ENCODE peak calls at places on chromosomes 16 and 17, in six cellular contexts. One of them, this sample, is unnamed.

GRCh38 chr17:48761114-48761513 is 32.6 kb upstream of the HOXB13 start:
- DNase-seq in AG09319: no peak
- DNase-seq in CD8-positive, alpha-beta T cell: no peak
- DNase-seq in tibial artery: peak; percentile 11
- DNase-seq in neural crest cell: no peak
- DNase-seq in A549: no peak
- DNase-seq in this sample: no peak

GRCh38 chr17:36849871-36850348 is 87.4 kb upstream of the LHX1 start:
- DNase-seq in AG09319: no peak
- DNase-seq in CD8-positive, alpha-beta T cell: no peak
- DNase-seq in tibial artery: no peak
- DNase-seq in neural crest cell: no peak
- DNase-seq in A549: peak; percentile 38
- DNase-seq in this sample: peak; percentile 91

GRCh38 chr17:17890773-17891759 is 54.3 kb upstream of the SREBF1 start:
- DNase-seq in AG09319: no peak
- DNase-seq in CD8-positive, alpha-beta T cell: peak; percentile 47
- DNase-seq in tibial artery: no peak
- DNase-seq in neural crest cell: peak; percentile 23
- DNase-seq in A549: peak; percentile 91
- DNase-seq in this sample: peak; percentile 93

GRCh38 chr17:4771519-4772234 is at the start of gene TM4SF5:
- DNase-seq in AG09319: no peak
- DNase-seq in CD8-positive, alpha-beta T cell: no peak
- DNase-seq in tibial artery: no peak
- DNase-seq in neural crest cell: no peak
- DNase-seq in A549: no peak
- DNase-seq in this sample: no peak

GRCh38 chr16:181668-182021 is 1.4 kb downstream of the HBQ1 start:
- DNase-seq in AG09319: no peak
- DNase-seq in CD8-positive, alpha-beta T cell: no peak
- DNase-seq in tibial artery: no peak
- DNase-seq in neural crest cell: no peak
- DNase-seq in A549: no peak
- DNase-seq in this sample: no peak

GRCh38 chr16:49844399-49844798 is 11.5 kb downstream of the ZNF423 start:
- DNase-seq in AG09319: no peak
- DNase-seq in CD8-positive, alpha-beta T cell: no peak
- DNase-seq in tibial artery: no peak
- DNase-seq in neural crest cell: no peak
- DNase-seq in A549: no peak
- DNase-seq in this sample: no peak

GRCh38 chr17:7932483-7932891 is 481 bp downstream of the CNTROB start:
- DNase-seq in AG09319: no peak
- DNase-seq in CD8-positive, alpha-beta T cell: no peak
- DNase-seq in tibial artery: peak; percentile 66
- DNase-seq in neural crest cell: no peak
- DNase-seq in A549: peak; percentile 73
- DNase-seq in this sample: no peak

GRCh38 chr16:983044-984030 is 1.8 kb downstream of the SOX8 start:
- DNase-seq in AG09319: no peak
- DNase-seq in CD8-positive, alpha-beta T cell: no peak
- DNase-seq in tibial artery: no peak
- DNase-seq in neural crest cell: no peak
- DNase-seq in A549: no peak
- DNase-seq in this sample: no peak

GRCh38 chr17:17546399-17547185 is 44.9 kb downstream of the PEMT start:
- DNase-seq in AG09319: no peak
- DNase-seq in CD8-positive, alpha-beta T cell: no peak
- DNase-seq in tibial artery: no peak
- DNase-seq in neural crest cell: no peak
- DNase-seq in A549: no peak
- DNase-seq in this sample: no peak

GRCh38 chr16:47705268-47705667 is 244.1 kb downstream of the PHKB start:
- DNase-seq in AG09319: no peak
- DNase-seq in CD8-positive, alpha-beta T cell: no peak
- DNase-seq in tibial artery: no peak
- DNase-seq in neural crest cell: no peak
- DNase-seq in A549: no peak
- DNase-seq in this sample: no peak

GRCh38 chr17:45914036-45914717 is 19.8 kb downstream of the MAPT start:
- DNase-seq in AG09319: no peak
- DNase-seq in CD8-positive, alpha-beta T cell: no peak
- DNase-seq in tibial artery: no peak
- DNase-seq in neural crest cell: no peak
- DNase-seq in A549: no peak
- DNase-seq in this sample: no peak

GRCh38 chr16:11032922-11033291 is 88.5 kb downstream of the CLEC16A start:
- DNase-seq in AG09319: peak; percentile 58
- DNase-seq in CD8-positive, alpha-beta T cell: no peak
- DNase-seq in tibial artery: peak; percentile 76
- DNase-seq in neural crest cell: no peak
- DNase-seq in A549: no peak
- DNase-seq in this sample: peak; percentile 87

GRCh38 chr17:42361781-42362186 is 26.5 kb downstream of the STAT3 start:
- DNase-seq in AG09319: no peak
- DNase-seq in CD8-positive, alpha-beta T cell: peak; percentile 47
- DNase-seq in tibial artery: no peak
- DNase-seq in neural crest cell: no peak
- DNase-seq in A549: no peak
- DNase-seq in this sample: peak; percentile 59

GRCh38 chr17:69269174-69269998 is 40.8 kb upstream of the ABCA10 start:
- DNase-seq in AG09319: peak; percentile 27
- DNase-seq in CD8-positive, alpha-beta T cell: no peak
- DNase-seq in tibial artery: no peak
- DNase-seq in neural crest cell: no peak
- DNase-seq in A549: no peak
- DNase-seq in this sample: no peak

GRCh38 chr16:25027781-25028180 is 12.6 kb upstream of the ARHGAP17 start:
- DNase-seq in AG09319: no peak
- DNase-seq in CD8-positive, alpha-beta T cell: no peak
- DNase-seq in tibial artery: no peak
- DNase-seq in neural crest cell: no peak
- DNase-seq in A549: no peak
- DNase-seq in this sample: no peak

GRCh38 chr17:82909322-82909904 is 69.6 kb upstream of the ZNF750 start:
- DNase-seq in AG09319: no peak
- DNase-seq in CD8-positive, alpha-beta T cell: peak; percentile 92
- DNase-seq in tibial artery: no peak
- DNase-seq in neural crest cell: no peak
- DNase-seq in A549: no peak
- DNase-seq in this sample: no peak

GRCh38 chr16:20849587-20850390 is 43.5 kb downstream of the REXO5 start:
- DNase-seq in AG09319: no peak
- DNase-seq in CD8-positive, alpha-beta T cell: peak; percentile 51
- DNase-seq in tibial artery: peak; percentile 82
- DNase-seq in neural crest cell: peak; percentile 81
- DNase-seq in A549: peak; percentile 26
- DNase-seq in this sample: peak; percentile 89

GRCh38 chr17:35345926-35346771 is 27.3 kb downstream of the SLFN11 start:
- DNase-seq in AG09319: peak; percentile 12
- DNase-seq in CD8-positive, alpha-beta T cell: peak; percentile 30
- DNase-seq in tibial artery: peak; percentile 84
- DNase-seq in neural crest cell: no peak
- DNase-seq in A549: no peak
- DNase-seq in this sample: peak; percentile 80

GRCh38 chr17:73595068-73595865 is 49.0 kb downstream of the SDK2 start:
- DNase-seq in AG09319: no peak
- DNase-seq in CD8-positive, alpha-beta T cell: no peak
- DNase-seq in tibial artery: no peak
- DNase-seq in neural crest cell: peak; percentile 71
- DNase-seq in A549: peak; percentile 72
- DNase-seq in this sample: peak; percentile 96

GRCh38 chr17:64154321-64155089 is 24.6 kb upstream of the ERN1 start:
- DNase-seq in AG09319: no peak
- DNase-seq in CD8-positive, alpha-beta T cell: no peak
- DNase-seq in tibial artery: peak; percentile 61
- DNase-seq in neural crest cell: no peak
- DNase-seq in A549: no peak
- DNase-seq in this sample: peak; percentile 73

DNA sequence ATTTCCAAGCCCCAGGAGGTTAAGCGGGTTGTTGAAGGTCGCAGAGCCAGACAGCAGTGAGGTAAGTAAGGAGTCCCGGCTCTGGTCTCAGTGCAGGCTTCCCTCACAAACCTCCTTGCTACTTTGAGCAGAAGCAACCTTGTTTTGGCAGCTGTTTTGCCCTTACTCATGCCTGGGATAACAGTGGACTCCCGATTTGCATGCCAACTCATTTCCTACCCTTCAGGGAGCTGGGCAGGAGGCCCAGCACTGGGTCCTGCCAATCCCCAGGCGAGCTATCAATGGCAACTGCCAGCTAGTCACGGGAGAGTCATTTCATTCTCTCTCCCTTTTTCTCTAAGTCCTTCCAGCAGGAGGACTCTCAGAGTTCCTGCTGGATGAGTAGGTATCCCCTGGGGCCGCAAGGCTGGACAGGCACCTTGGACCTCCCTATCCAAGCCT is 72.0 kb upstream of the KSR1 start:
- DNase-seq in AG09319: peak; percentile 70
- DNase-seq in CD8-positive, alpha-beta T cell: no peak
- DNase-seq in tibial artery: peak; percentile 95
- DNase-seq in neural crest cell: no peak
- DNase-seq in A549: peak; percentile 44
- DNase-seq in this sample: peak; percentile 58
- TF ChIP-seq CTCF in AG09319: no peak
- TF ChIP-seq CTCF in CD8-positive, alpha-beta T cell: no peak
- TF ChIP-seq CTCF in tibial artery: peak; percentile 40
- TF ChIP-seq CTCF in neural crest cell: no peak
- TF ChIP-seq CTCF in A549: no peak
- TF ChIP-seq CTCF in this sample: no peak

DNA sequence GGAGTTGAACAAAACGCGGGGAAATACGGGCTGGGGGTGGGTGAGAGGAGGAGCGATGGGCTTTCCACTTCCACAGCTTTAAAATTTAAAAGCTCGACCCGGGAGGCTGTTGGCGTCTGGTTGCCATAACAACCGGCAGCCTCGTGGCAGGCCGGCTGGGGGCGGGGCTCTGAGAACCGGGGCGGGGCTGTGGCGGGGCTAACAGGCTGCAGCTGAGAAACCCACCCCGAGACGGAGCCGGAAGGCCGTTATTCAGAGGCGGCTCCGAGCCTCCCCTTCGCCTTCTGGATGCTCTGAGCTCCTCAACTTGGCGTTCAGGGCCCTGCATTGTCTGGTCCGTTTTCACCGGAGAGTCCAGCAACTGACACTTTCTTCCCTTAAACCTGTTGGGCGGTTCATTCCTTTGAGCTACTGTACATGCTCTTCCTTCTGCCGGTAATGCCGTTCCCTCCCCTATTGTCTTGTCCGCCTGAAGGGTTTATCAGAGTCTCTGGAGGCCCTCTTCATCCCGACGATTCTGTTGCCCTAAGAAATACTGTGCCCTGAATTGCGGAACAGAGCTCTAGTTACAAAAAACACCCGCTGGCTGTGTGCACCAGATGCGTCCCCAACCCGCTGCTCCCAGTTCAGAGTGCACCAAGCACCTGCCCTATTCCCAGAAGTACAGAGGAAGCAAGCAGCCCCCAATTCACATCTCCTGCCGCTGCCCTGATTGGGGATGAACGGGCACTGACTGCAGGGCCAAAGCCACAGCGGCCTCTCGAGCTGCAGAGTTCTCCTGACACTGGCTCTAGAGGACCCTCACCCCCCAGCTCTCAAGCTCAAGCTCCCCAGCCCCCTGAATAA is 616 bp downstream of the DNAAF8 start:
- DNase-seq in AG09319: peak; percentile 41
- DNase-seq in CD8-positive, alpha-beta T cell: peak; percentile 96
- DNase-seq in tibial artery: peak; percentile 93
- DNase-seq in neural crest cell: peak; percentile 88
- DNase-seq in A549: peak; percentile 81
- DNase-seq in this sample: peak; percentile 96
- TF ChIP-seq CTCF in AG09319: no peak
- TF ChIP-seq CTCF in CD8-positive, alpha-beta T cell: no peak
- TF ChIP-seq CTCF in tibial artery: no peak
- TF ChIP-seq CTCF in neural crest cell: no peak
- TF ChIP-seq CTCF in A549: no peak
- TF ChIP-seq CTCF in this sample: no peak

GRCh38 chr17:27381007-27381501 is 75.2 kb upstream of the KSR1 start:
- DNase-seq in AG09319: no peak
- DNase-seq in CD8-positive, alpha-beta T cell: peak; percentile 74
- DNase-seq in tibial artery: peak; percentile 77
- DNase-seq in neural crest cell: peak; percentile 65
- DNase-seq in A549: peak; percentile 78
- DNase-seq in this sample: peak; percentile 96
- TF ChIP-seq CTCF in AG09319: peak; percentile 65
- TF ChIP-seq CTCF in CD8-positive, alpha-beta T cell: peak; percentile 84
- TF ChIP-seq CTCF in tibial artery: peak; percentile 76
- TF ChIP-seq CTCF in neural crest cell: peak; percentile 78
- TF ChIP-seq CTCF in A549: peak; percentile 96
- TF ChIP-seq CTCF in this sample: peak; percentile 99

GRCh38 chr17:21218101-21218500 is 4.1 kb upstream of the TMEM11 start:
- DNase-seq in AG09319: no peak
- DNase-seq in CD8-positive, alpha-beta T cell: no peak
- DNase-seq in tibial artery: no peak
- DNase-seq in neural crest cell: no peak
- DNase-seq in A549: no peak
- DNase-seq in this sample: peak; percentile 87
- TF ChIP-seq CTCF in AG09319: no peak
- TF ChIP-seq CTCF in CD8-positive, alpha-beta T cell: no peak
- TF ChIP-seq CTCF in tibial artery: no peak
- TF ChIP-seq CTCF in neural crest cell: no peak
- TF ChIP-seq CTCF in A549: no peak
- TF ChIP-seq CTCF in this sample: no peak

GRCh38 chr17:6279659-6280058 is 155.3 kb downstream of the AIPL1 start:
- DNase-seq in AG09319: no peak
- DNase-seq in CD8-positive, alpha-beta T cell: no peak
- DNase-seq in tibial artery: no peak
- DNase-seq in neural crest cell: no peak
- DNase-seq in A549: no peak
- DNase-seq in this sample: peak; percentile 97
- TF ChIP-seq CTCF in AG09319: no peak
- TF ChIP-seq CTCF in CD8-positive, alpha-beta T cell: no peak
- TF ChIP-seq CTCF in tibial artery: no peak
- TF ChIP-seq CTCF in neural crest cell: peak; percentile 59
- TF ChIP-seq CTCF in A549: peak; percentile 51
- TF ChIP-seq CTCF in this sample: peak; percentile 90

GRCh38 chr17:75110307-75110937 is 653 bp downstream of the ARMC7 start:
- DNase-seq in AG09319: no peak
- DNase-seq in CD8-positive, alpha-beta T cell: no peak
- DNase-seq in tibial artery: no peak
- DNase-seq in neural crest cell: no peak
- DNase-seq in A549: no peak
- DNase-seq in this sample: peak; percentile 90
- TF ChIP-seq CTCF in AG09319: no peak
- TF ChIP-seq CTCF in CD8-positive, alpha-beta T cell: no peak
- TF ChIP-seq CTCF in tibial artery: no peak
- TF ChIP-seq CTCF in neural crest cell: no peak
- TF ChIP-seq CTCF in A549: no peak
- TF ChIP-seq CTCF in this sample: no peak